ENCODE peak calls at places on chromosomes 6 and 20, in five cellular contexts. T is neural progenitor cell, U is spleen, H is stomach, J is sigmoid colon. Q is an unnamed sample.

GRCh38 chr20:63312690-63313348 is 19.8 kb downstream of the COL20A1 start:
- DNase-seq in T (no peak), U (peak; percentile 36), H (no peak), J (no peak), Q (no peak)

GRCh38 chr6:30061766-30062458 is 847 bp downstream of the POLR1H start:
- DNase-seq in T (no peak), U (no peak), H (peak; percentile 28), J (peak; percentile 68), Q (peak; percentile 44)

GRCh38 chr6:92559002-92559401 is 860.4 kb downstream of the EPHA7 start:
- DNase-seq in T (no peak), U (no peak), H (no peak), J (no peak), Q (no peak)

GRCh38 chr20:8389381-8390368 is 257.6 kb downstream of the PLCB1 start:
- DNase-seq in T (peak; percentile 63), U (no peak), H (no peak), J (no peak), Q (no peak)

GRCh38 chr6:137087902-137088301 is 43.1 kb upstream of the IL20RA start:
- DNase-seq in T (no peak), U (no peak), H (no peak), J (no peak), Q (no peak)

GRCh38 chr6:46932941-46933340 is 11.2 kb upstream of the ADGRF5 start:
- DNase-seq in T (no peak), U (no peak), H (no peak), J (no peak), Q (no peak)

GRCh38 chr6:87628881-87629280 is 38.9 kb downstream of the ORC3 start:
- DNase-seq in T (no peak), U (no peak), H (no peak), J (no peak), Q (no peak)

GRCh38 chr20:19588731-19589130 is 169.3 kb upstream of the RIN2 start:
- DNase-seq in T (no peak), U (no peak), H (peak; percentile 62), J (peak; percentile 74), Q (no peak)

GRCh38 chr6:170292778-170293164 is 1.9 kb upstream of the DLL1 start:
- DNase-seq in T (peak; percentile 62), U (peak; percentile 32), H (no peak), J (peak; percentile 57), Q (no peak)

GRCh38 chr6:137024172-137024990 is 20.4 kb downstream of the IL20RA start:
- DNase-seq in T (no peak), U (no peak), H (no peak), J (no peak), Q (no peak)

GRCh38 chr6:124073021-124073420 is 269.4 kb downstream of the NKAIN2 start:
- DNase-seq in T (peak; percentile 53), U (no peak), H (no peak), J (no peak), Q (no peak)

DNA sequence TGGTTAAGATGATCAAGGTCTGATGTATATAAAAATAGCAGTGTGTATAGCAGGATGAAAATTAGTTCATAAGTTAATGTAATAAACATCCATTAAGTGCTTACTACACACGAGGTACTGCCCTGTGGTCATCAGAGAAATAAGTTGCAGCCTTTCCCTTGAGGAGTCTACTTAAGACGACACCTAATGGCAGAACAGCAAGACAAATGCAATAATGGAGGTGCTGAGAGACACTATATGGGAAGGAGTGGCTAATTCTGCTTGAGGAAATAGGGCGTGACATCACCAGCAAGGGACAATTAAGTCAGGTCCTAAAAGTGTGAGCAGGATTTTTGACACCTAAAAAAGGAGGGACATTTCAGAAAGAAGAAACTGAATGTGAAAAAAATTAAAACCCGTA is 75.2 kb downstream of the BACH2 start:
- DNase-seq in T (peak; percentile 12), U (no peak), H (no peak), J (no peak), Q (no peak)
- H3K4me1 ChIP-seq in T (peaks cover 47% of the 10 kb centered on the region), U (peaks cover 35% of the 10 kb centered on the region), H (peaks cover 14% of the 10 kb centered on the region), J (no peaks in the 10 kb centered on the region), Q (peaks cover 63% of the 10 kb centered on the region)

DNA sequence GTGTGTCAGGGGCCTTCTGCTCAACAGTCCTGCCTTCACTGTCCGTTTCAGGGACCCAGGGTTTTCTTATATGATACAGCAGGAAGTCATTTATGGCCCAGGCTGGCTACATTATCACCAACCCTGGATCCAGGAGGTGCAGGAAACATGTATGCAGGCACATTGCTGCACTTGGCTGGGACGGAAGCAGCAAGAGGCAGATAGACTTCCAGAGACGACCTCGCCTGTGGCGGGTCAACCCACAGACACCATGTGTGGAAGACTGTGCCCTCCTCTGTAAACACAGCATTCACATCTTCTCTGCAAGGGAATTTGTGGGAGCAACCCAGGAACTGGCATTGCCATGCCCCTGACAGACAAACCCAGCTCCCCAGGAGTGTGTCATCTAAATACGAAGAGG is 43.7 kb downstream of the TBC1D7 start:
- DNase-seq in T (no peak), U (no peak), H (no peak), J (no peak), Q (no peak)
- H3K36me3 ChIP-seq in T (peaks cover 6% of the 10 kb centered on the region), U (no peaks in the 10 kb centered on the region), H (peaks cover 83% of the 10 kb centered on the region), J (no peaks in the 10 kb centered on the region), Q (no peaks in the 10 kb centered on the region)

GRCh38 chr6:24935753-24936152 is at the start of gene RIPOR2:
- DNase-seq in T (peak; percentile 67), U (peak; percentile 93), H (peak; percentile 56), J (no peak), Q (peak; percentile 56)
- H3K4me1 ChIP-seq in T (peaks cover 28% of the 10 kb centered on the region), U (peaks cover 64% of the 10 kb centered on the region), H (peaks cover 14% of the 10 kb centered on the region), J (no peaks in the 10 kb centered on the region), Q (peaks cover 46% of the 10 kb centered on the region)

GRCh38 chr20:48990467-48990866 is 55.6 kb upstream of the CSE1L start:
- DNase-seq in T (no peak), U (no peak), H (no peak), J (no peak), Q (no peak)

GRCh38 chr20:48999890-49000870 is 45.9 kb upstream of the CSE1L start:
- DNase-seq in T (no peak), U (no peak), H (no peak), J (no peak), Q (no peak)

GRCh38 chr20:48995599-48995998 is 50.5 kb upstream of the CSE1L start:
- DNase-seq in T (no peak), U (no peak), H (no peak), J (no peak), Q (no peak)
- H3K36me3 ChIP-seq in T (peaks cover 4% of the 10 kb centered on the region), U (peaks cover 7% of the 10 kb centered on the region), H (peaks cover 100% of the 10 kb centered on the region), J (peaks cover 100% of the 10 kb centered on the region), Q (peaks cover 48% of the 10 kb centered on the region)

DNA sequence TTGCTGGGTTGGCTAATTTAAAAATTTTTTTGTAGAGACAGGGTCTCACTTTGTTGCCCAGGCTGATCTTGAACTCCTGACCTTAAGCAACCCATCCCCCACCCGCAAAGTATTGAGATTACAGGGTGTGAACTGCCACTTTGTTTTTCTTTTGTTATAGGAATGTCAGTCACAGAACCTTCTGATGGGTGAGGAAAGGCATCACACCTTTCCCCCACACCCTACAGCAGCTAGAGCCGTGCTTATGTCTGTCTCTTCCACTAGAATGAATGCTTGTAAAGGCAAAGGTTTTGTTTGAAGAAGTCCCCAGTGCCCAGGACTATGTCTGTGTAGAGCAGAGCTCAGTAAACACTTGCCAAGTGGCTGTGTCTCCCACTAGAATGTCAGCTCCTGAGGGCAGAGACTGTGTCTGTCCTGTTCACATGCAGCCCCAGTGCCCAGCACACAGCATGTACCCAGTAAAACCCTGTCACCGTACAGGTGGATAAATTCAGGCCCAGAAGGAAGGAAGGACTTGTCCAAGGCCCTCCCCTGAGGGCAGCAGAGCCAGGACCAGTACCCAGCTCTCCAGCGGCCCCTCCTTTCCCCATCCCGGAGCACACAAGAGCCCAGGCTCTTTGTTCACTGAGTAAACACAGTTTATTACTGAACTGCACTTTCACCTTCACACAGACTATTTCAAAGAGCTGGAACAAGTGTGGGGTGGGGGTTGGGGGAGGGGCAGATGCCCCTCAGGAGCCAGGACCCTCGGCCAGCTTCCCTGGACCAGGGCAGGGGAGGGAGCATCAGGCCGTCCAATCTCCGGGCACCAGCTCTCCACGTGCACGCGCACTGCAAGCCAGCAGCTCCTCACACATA is 26.4 kb downstream of the COX4I2 start:
- DNase-seq in T (no peak), U (no peak), H (peak; percentile 79), J (peak; percentile 78), Q (no peak)
- H3K4me1 ChIP-seq in T (peaks cover 11% of the 10 kb centered on the region), U (peaks cover 68% of the 10 kb centered on the region), H (peaks cover 69% of the 10 kb centered on the region), J (no peaks in the 10 kb centered on the region), Q (peaks cover 46% of the 10 kb centered on the region)

Q was measured in CD8-positive, alpha-beta memory T cell.